ENCODE peak calls at places on chromosome 1, in four cellular contexts. One of them, this sample, is unnamed.

GRCh38 chr1:178875936-178876335 is 5.1 kb upstream of the ANGPTL1 start:
- DNase-seq in stimulated activated CD8-positive, alpha-beta memory T cell treated with anti-CD3 and anti-CD28 coated beads, Interleukin-15, amount 100 ng/mL, for 1 hour: no peak
- DNase-seq in activated naive CD4-positive, alpha-beta T cell treated with Interleukin-2 at 50 U/mL for 16 hours: no peak
- DNase-seq in effector memory CD4-positive, alpha-beta T cell: no peak
- DNase-seq in this sample: no peak

GRCh38 chr1:150121236-150121862 is 28.4 kb upstream of the PLEKHO1 start:
- DNase-seq in stimulated activated CD8-positive, alpha-beta memory T cell treated with anti-CD3 and anti-CD28 coated beads, Interleukin-15, amount 100 ng/mL, for 1 hour: no peak
- DNase-seq in activated naive CD4-positive, alpha-beta T cell treated with Interleukin-2 at 50 U/mL for 16 hours: no peak
- DNase-seq in effector memory CD4-positive, alpha-beta T cell: no peak
- DNase-seq in this sample: no peak

GRCh38 chr1:32349211-32349708 is 13.0 kb downstream of the FAM229A start:
- DNase-seq in stimulated activated CD8-positive, alpha-beta memory T cell treated with anti-CD3 and anti-CD28 coated beads, Interleukin-15, amount 100 ng/mL, for 1 hour: no peak
- DNase-seq in activated naive CD4-positive, alpha-beta T cell treated with Interleukin-2 at 50 U/mL for 16 hours: no peak
- DNase-seq in effector memory CD4-positive, alpha-beta T cell: no peak
- DNase-seq in this sample: no peak

GRCh38 chr1:186899977-186900376 is 71.2 kb downstream of the PLA2G4A start:
- DNase-seq in stimulated activated CD8-positive, alpha-beta memory T cell treated with anti-CD3 and anti-CD28 coated beads, Interleukin-15, amount 100 ng/mL, for 1 hour: no peak
- DNase-seq in activated naive CD4-positive, alpha-beta T cell treated with Interleukin-2 at 50 U/mL for 16 hours: no peak
- DNase-seq in effector memory CD4-positive, alpha-beta T cell: no peak
- DNase-seq in this sample: no peak

GRCh38 chr1:39195166-39196111 is 9.1 kb upstream of the MACF1 start:
- DNase-seq in stimulated activated CD8-positive, alpha-beta memory T cell treated with anti-CD3 and anti-CD28 coated beads, Interleukin-15, amount 100 ng/mL, for 1 hour: no peak
- DNase-seq in activated naive CD4-positive, alpha-beta T cell treated with Interleukin-2 at 50 U/mL for 16 hours: no peak
- DNase-seq in effector memory CD4-positive, alpha-beta T cell: peak
- DNase-seq in this sample: peak

GRCh38 chr1:199151634-199152429 is 513.0 kb downstream of the PTPRC start:
- DNase-seq in stimulated activated CD8-positive, alpha-beta memory T cell treated with anti-CD3 and anti-CD28 coated beads, Interleukin-15, amount 100 ng/mL, for 1 hour: no peak
- DNase-seq in activated naive CD4-positive, alpha-beta T cell treated with Interleukin-2 at 50 U/mL for 16 hours: no peak
- DNase-seq in effector memory CD4-positive, alpha-beta T cell: no peak
- DNase-seq in this sample: no peak

GRCh38 chr1:2046225-2046917 is 3.8 kb upstream of the PRKCZ start:
- DNase-seq in stimulated activated CD8-positive, alpha-beta memory T cell treated with anti-CD3 and anti-CD28 coated beads, Interleukin-15, amount 100 ng/mL, for 1 hour: no peak
- DNase-seq in activated naive CD4-positive, alpha-beta T cell treated with Interleukin-2 at 50 U/mL for 16 hours: peak
- DNase-seq in effector memory CD4-positive, alpha-beta T cell: no peak
- DNase-seq in this sample: no peak

GRCh38 chr1:24754229-24754628 is 9.0 kb downstream of the CLIC4 start:
- DNase-seq in stimulated activated CD8-positive, alpha-beta memory T cell treated with anti-CD3 and anti-CD28 coated beads, Interleukin-15, amount 100 ng/mL, for 1 hour: no peak
- DNase-seq in activated naive CD4-positive, alpha-beta T cell treated with Interleukin-2 at 50 U/mL for 16 hours: no peak
- DNase-seq in effector memory CD4-positive, alpha-beta T cell: no peak
- DNase-seq in this sample: no peak

GRCh38 chr1:19547814-19548213 is 62.5 kb upstream of the CAPZB start:
- DNase-seq in stimulated activated CD8-positive, alpha-beta memory T cell treated with anti-CD3 and anti-CD28 coated beads, Interleukin-15, amount 100 ng/mL, for 1 hour: no peak
- DNase-seq in activated naive CD4-positive, alpha-beta T cell treated with Interleukin-2 at 50 U/mL for 16 hours: no peak
- DNase-seq in effector memory CD4-positive, alpha-beta T cell: no peak
- DNase-seq in this sample: no peak

This sample was measured in effector CD4-positive, alpha-beta T cell.